ENCODE peak calls at places on chromosomes 4 and X, in four cellular contexts. One of them, this sample, is unnamed. For H3K9me3, the result is how much of the 10 kb centered on the place peaks cover.

GRCh38 chr4:6272863-6273660 is 3.4 kb downstream of the WFS1 start:
- DNase-seq in fibroblast of lung: peak
- DNase-seq in left ventricle myocardium inferior: no peak
- DNase-seq in aorta: no peak
- DNase-seq in this sample: peak

GRCh38 chr4:52421811-52422213 is 237.3 kb downstream of the USP46 start:
- DNase-seq in fibroblast of lung: no peak
- DNase-seq in left ventricle myocardium inferior: no peak
- DNase-seq in aorta: no peak
- DNase-seq in this sample: no peak

GRCh38 chr4:166257891-166258290 is 384.9 kb downstream of the TLL1 start:
- DNase-seq in fibroblast of lung: no peak
- DNase-seq in left ventricle myocardium inferior: no peak
- DNase-seq in aorta: no peak
- DNase-seq in this sample: no peak

GRCh38 chr4:87657525-87657924 is 7.4 kb downstream of the DMP1 start:
- DNase-seq in fibroblast of lung: peak
- DNase-seq in left ventricle myocardium inferior: no peak
- DNase-seq in aorta: no peak
- DNase-seq in this sample: no peak

GRCh38 chr4:40189997-40190396 is 6.8 kb upstream of the RHOH start:
- DNase-seq in fibroblast of lung: no peak
- DNase-seq in left ventricle myocardium inferior: no peak
- DNase-seq in aorta: no peak
- DNase-seq in this sample: no peak

GRCh38 chrX:72100824-72101351 is 30.8 kb downstream of the RTL5 start:
- DNase-seq in fibroblast of lung: no peak
- DNase-seq in left ventricle myocardium inferior: no peak
- DNase-seq in aorta: no peak
- DNase-seq in this sample: peak

GRCh38 chrX:51461053-51462050 is 35.0 kb downstream of the NUDT11 start:
- DNase-seq in fibroblast of lung: peak
- DNase-seq in left ventricle myocardium inferior: no peak
- DNase-seq in aorta: no peak
- DNase-seq in this sample: no peak

GRCh38 chr4:37490391-37491347 is 195.5 kb downstream of the RELL1 start:
- DNase-seq in fibroblast of lung: no peak
- DNase-seq in left ventricle myocardium inferior: no peak
- DNase-seq in aorta: no peak
- DNase-seq in this sample: no peak

GRCh38 chr4:142404191-142404611 is 441.9 kb downstream of the INPP4B start:
- DNase-seq in fibroblast of lung: peak
- DNase-seq in left ventricle myocardium inferior: no peak
- DNase-seq in aorta: peak
- DNase-seq in this sample: no peak

GRCh38 chrX:23825675-23826074 is 42.7 kb downstream of the SAT1 start:
- DNase-seq in fibroblast of lung: no peak
- DNase-seq in left ventricle myocardium inferior: no peak
- DNase-seq in aorta: no peak
- DNase-seq in this sample: no peak

GRCh38 chrX:153738056-153738605 is 13.5 kb downstream of the ABCD1 start:
- DNase-seq in fibroblast of lung: no peak
- DNase-seq in left ventricle myocardium inferior: no peak
- DNase-seq in aorta: no peak
- DNase-seq in this sample: peak

GRCh38 chrX:18348047-18348446 is 6.4 kb downstream of the SCML2 start:
- DNase-seq in fibroblast of lung: peak
- DNase-seq in left ventricle myocardium inferior: no peak
- DNase-seq in aorta: no peak
- DNase-seq in this sample: no peak

GRCh38 chrX:24494544-24495113 is 29.5 kb downstream of the PDK3 start:
- DNase-seq in fibroblast of lung: peak
- DNase-seq in left ventricle myocardium inferior: no peak
- DNase-seq in aorta: no peak
- DNase-seq in this sample: no peak

GRCh38 chr4:152591361-152591760 is 55.5 kb upstream of the FBXW7 start:
- DNase-seq in fibroblast of lung: peak
- DNase-seq in left ventricle myocardium inferior: peak
- DNase-seq in aorta: no peak
- DNase-seq in this sample: peak

GRCh38 chr4:108351806-108352205 is 183.1 kb upstream of the LEF1 start:
- DNase-seq in fibroblast of lung: peak
- DNase-seq in left ventricle myocardium inferior: no peak
- DNase-seq in aorta: no peak
- DNase-seq in this sample: no peak

GRCh38 chr4:28709821-28710330 is 1849.2 kb downstream of the STIM2 start:
- DNase-seq in fibroblast of lung: no peak
- DNase-seq in left ventricle myocardium inferior: no peak
- DNase-seq in aorta: no peak
- DNase-seq in this sample: no peak

GRCh38 chr4:142883433-142883832 is 37.3 kb upstream of the INPP4B start:
- DNase-seq in fibroblast of lung: peak
- DNase-seq in left ventricle myocardium inferior: no peak
- DNase-seq in aorta: no peak
- DNase-seq in this sample: no peak

DNA sequence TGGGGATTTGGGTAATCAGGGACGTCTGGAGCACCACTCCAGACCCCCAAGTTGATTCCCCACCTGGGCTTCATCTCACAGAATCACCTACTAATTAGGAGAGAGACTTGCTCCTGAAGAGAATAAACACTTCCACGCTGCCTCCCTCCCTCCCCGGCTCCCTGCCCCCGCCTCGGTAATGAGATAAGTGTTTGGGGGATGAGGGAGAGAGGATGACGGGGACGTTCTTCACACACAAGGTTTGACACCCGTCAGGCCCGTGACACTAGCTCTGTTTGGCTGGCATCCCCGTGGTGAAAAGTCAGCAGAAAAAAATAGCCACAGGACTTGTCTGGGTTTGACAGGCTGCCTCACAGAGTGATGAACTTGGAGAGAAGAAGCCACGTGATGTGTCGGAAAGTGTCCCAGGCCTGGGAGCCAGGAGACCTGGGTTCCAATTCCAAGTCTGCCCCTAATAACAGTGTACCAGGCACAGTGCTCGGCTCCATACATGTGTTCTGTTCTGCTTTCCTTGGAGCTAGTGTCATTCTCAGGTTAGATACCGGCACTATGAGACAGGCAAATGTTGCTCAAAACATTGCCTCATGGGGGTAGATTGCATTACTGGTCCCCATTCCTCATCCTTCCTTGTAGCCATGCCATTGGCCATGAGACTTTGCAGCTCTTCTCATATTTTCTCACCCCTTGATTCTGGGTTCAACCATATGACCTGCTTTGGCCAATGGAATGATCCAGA is 578.0 kb downstream of the BCOR start:
- DNase-seq in fibroblast of lung: no peak
- DNase-seq in left ventricle myocardium inferior: peak
- DNase-seq in aorta: no peak
- DNase-seq in this sample: no peak
- H3K4me3 ChIP-seq in fibroblast of lung: no peak
- H3K4me3 ChIP-seq in left ventricle myocardium inferior: peak
- H3K4me3 ChIP-seq in aorta: no peak
- H3K4me3 ChIP-seq in this sample: no peak

DNA sequence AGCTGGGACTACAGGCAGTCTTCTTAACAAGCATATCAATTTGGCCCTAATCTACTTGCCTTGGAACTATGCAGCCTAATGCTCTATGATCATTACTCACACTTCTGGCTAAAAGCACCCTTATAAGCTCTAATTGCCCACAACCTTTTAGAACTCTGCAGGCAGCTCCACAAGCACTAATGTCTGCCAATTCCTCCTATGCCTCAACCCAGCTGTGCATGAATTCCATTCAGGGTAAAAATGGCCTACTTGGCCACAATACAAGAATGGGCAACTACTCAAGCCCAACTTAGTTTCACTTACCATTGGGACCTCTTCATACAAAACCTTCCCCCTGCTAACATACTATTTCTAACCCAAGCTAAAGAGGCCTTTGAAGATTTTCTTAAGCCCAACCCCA is 51.7 kb downstream of the ZNF718 start:
- DNase-seq in fibroblast of lung: no peak
- DNase-seq in left ventricle myocardium inferior: no peak
- DNase-seq in aorta: no peak
- DNase-seq in this sample: no peak
- H3K9me3 ChIP-seq in fibroblast of lung: under half
- H3K9me3 ChIP-seq in left ventricle myocardium inferior: half or more
- H3K9me3 ChIP-seq in aorta: under half
- H3K9me3 ChIP-seq in this sample: half or more

GRCh38 chr4:73948990-73949706 is 32.7 kb downstream of the PF4 start:
- DNase-seq in fibroblast of lung: no peak
- DNase-seq in left ventricle myocardium inferior: no peak
- DNase-seq in aorta: no peak
- DNase-seq in this sample: no peak
- H3K27ac ChIP-seq in fibroblast of lung: no peak
- H3K27ac ChIP-seq in left ventricle myocardium inferior: no peak
- H3K27ac ChIP-seq in aorta: no peak
- H3K27ac ChIP-seq in this sample: no peak

GRCh38 chrX:132501606-132502005 is 12.8 kb upstream of the MBNL3 start:
- DNase-seq in fibroblast of lung: no peak
- DNase-seq in left ventricle myocardium inferior: no peak
- DNase-seq in aorta: no peak
- DNase-seq in this sample: no peak
- H3K4me3 ChIP-seq in fibroblast of lung: no peak
- H3K4me3 ChIP-seq in left ventricle myocardium inferior: no peak
- H3K4me3 ChIP-seq in aorta: no peak
- H3K4me3 ChIP-seq in this sample: no peak

GRCh38 chr4:55258152-55258863 is 87.7 kb upstream of the SRD5A3 start:
- DNase-seq in fibroblast of lung: peak
- DNase-seq in left ventricle myocardium inferior: no peak
- DNase-seq in aorta: no peak
- DNase-seq in this sample: no peak

GRCh38 chr4:55253911-55254593 is 92.0 kb upstream of the SRD5A3 start:
- DNase-seq in fibroblast of lung: no peak
- DNase-seq in left ventricle myocardium inferior: no peak
- DNase-seq in aorta: no peak
- DNase-seq in this sample: no peak

GRCh38 chr4:55255171-55255570 is 90.9 kb upstream of the SRD5A3 start:
- DNase-seq in fibroblast of lung: peak
- DNase-seq in left ventricle myocardium inferior: no peak
- DNase-seq in aorta: no peak
- DNase-seq in this sample: no peak

GRCh38 chr4:55251896-55252295 is 94.1 kb upstream of the SRD5A3 start:
- DNase-seq in fibroblast of lung: no peak
- DNase-seq in left ventricle myocardium inferior: no peak
- DNase-seq in aorta: no peak
- DNase-seq in this sample: no peak

DNA sequence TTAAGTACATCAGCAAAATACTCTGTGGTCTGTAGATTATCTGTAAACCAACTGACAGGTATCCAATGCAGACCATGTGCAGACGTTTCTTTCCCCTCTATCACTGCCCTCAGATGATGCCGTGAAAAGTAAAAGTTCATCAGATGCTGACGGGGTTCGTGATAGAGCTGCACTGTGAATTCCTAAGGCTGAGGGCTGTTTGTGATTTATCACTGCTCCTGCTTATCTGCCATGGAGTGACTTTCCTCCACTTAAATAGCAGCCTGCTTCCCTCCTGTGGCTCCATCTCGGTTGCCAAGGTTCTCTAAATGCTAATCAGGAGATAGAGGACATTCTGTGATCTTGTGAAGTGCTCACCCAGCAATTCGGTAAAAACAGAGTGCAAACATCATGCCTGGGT is 89.3 kb upstream of the SRD5A3 start:
- DNase-seq in fibroblast of lung: peak
- DNase-seq in left ventricle myocardium inferior: no peak
- DNase-seq in aorta: no peak
- DNase-seq in this sample: no peak
- H3K9me3 ChIP-seq in fibroblast of lung: under half
- H3K9me3 ChIP-seq in left ventricle myocardium inferior: under half
- H3K9me3 ChIP-seq in aorta: under half
- H3K9me3 ChIP-seq in this sample: under half

DNA sequence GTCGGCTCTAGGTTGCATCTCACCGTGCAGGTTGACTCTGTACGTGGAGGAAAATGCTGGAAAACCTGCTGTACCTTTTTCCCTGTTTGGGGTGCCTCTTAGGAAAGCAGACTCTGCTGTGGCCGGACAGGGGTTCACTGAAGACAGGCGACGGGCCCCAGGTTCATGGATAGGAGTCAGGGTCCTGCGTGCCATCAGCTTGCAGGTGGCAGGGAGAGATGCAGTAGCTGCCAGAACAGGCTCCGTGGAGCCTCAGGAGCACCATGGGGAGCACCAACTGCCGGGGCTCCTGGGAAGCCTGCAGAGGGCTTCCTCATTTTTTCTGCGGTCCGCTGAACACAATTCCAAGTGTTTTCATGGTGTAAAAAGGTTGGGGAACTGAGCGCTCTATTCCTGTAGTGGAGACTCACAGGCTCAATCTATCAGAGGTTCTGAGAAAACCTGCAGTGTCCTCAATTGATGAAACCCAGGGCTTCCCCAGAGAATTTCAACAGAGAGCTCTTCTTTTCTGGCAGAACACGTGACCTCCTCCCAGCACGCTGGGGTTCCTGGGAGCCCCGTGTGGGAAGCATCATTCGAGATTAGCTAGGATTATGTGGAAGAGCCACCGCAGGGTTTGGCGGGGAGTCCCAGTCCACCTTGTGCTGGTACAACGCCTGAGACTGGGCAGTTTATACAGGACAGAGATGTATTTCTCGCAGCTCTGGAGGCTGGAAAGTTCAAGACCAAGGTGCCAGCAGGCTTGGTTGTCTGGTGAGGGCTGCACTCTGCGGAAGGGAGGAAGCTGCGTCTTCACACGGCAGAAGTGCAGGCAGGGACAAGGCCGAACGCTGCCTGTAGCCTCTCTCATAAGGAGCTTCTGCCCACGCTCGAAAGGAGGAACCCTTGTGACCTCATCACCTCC is 1.6 kb downstream of the HTRA3 start:
- DNase-seq in fibroblast of lung: no peak
- DNase-seq in left ventricle myocardium inferior: no peak
- DNase-seq in aorta: no peak
- DNase-seq in this sample: no peak
- H3K27ac ChIP-seq in fibroblast of lung: no peak
- H3K27ac ChIP-seq in left ventricle myocardium inferior: peak
- H3K27ac ChIP-seq in aorta: no peak
- H3K27ac ChIP-seq in this sample: no peak